ENCODE peak calls at places on chromosomes 11 and 22, in six cellular contexts. Y is upper lobe of left lung, U is heart left ventricle, J is ovary, S is IMR-90, I is breast epithelium. C is an unnamed sample.

GRCh38 chr22:46561435-46561905 is 24.1 kb upstream of the CELSR1 start:
- DNase-seq in Y (no peak), U (no peak), J (no peak), S (peak; percentile 23), I (no peak), C (no peak)

GRCh38 chr11:129280027-129280811 is 88.1 kb upstream of the ARHGAP32 start:
- DNase-seq in Y (no peak), U (no peak), J (no peak), S (peak; percentile 65), I (no peak), C (no peak)

GRCh38 chr11:64095949-64096348 is 60.2 kb downstream of the FLRT1 start:
- DNase-seq in Y (no peak), U (no peak), J (no peak), S (no peak), I (no peak), C (no peak)

GRCh38 chr11:62880803-62881578 is at the start of gene SLC3A2:
- DNase-seq in Y (peak; percentile 94), U (peak; percentile 89), J (peak; percentile 90), S (peak; percentile 82), I (peak; percentile 92), C (peak; percentile 72)

GRCh38 chr11:119991669-119992068 is 146.2 kb downstream of the TRIM29 start:
- DNase-seq in Y (no peak), U (no peak), J (no peak), S (no peak), I (no peak), C (no peak)

GRCh38 chr11:31397239-31397834 is 27.7 kb downstream of the DNAJC24 start:
- DNase-seq in Y (no peak), U (no peak), J (no peak), S (peak; percentile 22), I (no peak), C (no peak)

GRCh38 chr11:12223771-12224536 is 113.6 kb downstream of the MICAL2 start:
- DNase-seq in Y (peak; percentile 69), U (no peak), J (no peak), S (peak; percentile 27), I (no peak), C (no peak)

GRCh38 chr11:76574406-76574805 is 96.1 kb downstream of the LRRC32 start:
- DNase-seq in Y (no peak), U (no peak), J (no peak), S (peak; percentile 70), I (no peak), C (no peak)

GRCh38 chr11:16790484-16791240 is 52.2 kb downstream of the C11orf58 start:
- DNase-seq in Y (no peak), U (no peak), J (no peak), S (no peak), I (no peak), C (no peak)

GRCh38 chr22:50628543-50629134 is 687 bp upstream of the ARSA start:
- DNase-seq in Y (no peak), U (no peak), J (no peak), S (no peak), I (no peak), C (no peak)

GRCh38 chr11:58579192-58580129 is 598 bp downstream of the ZFP91 start:
- DNase-seq in Y (peak; percentile 91), U (peak; percentile 94), J (peak; percentile 94), S (peak; percentile 91), I (peak; percentile 91), C (peak; percentile 60)
- TF ChIP-seq POLR2A in Y (peak; percentile 74), U (no peak), J (no peak), S (peak; percentile 77), I (peak; percentile 78), C (peak; percentile 70)

GRCh38 chr11:110432713-110433392 is 3.1 kb downstream of the FDX1 start:
- DNase-seq in Y (no peak), U (no peak), J (no peak), S (peak; percentile 60), I (no peak), C (no peak)
- H3K4me3 ChIP-seq in Y (no peak overlapping the region), U (no peak overlapping the region), J (no peak overlapping the region), S (no peak overlapping the region), I (no peak overlapping the region), C (no peak overlapping the region)

GRCh38 chr11:92845390-92846185 is 123.9 kb upstream of the MTNR1B start:
- DNase-seq in Y (no peak), U (no peak), J (no peak), S (no peak), I (no peak), C (no peak)

GRCh38 chr11:92852946-92853345 is 116.5 kb upstream of the MTNR1B start:
- DNase-seq in Y (no peak), U (no peak), J (no peak), S (no peak), I (no peak), C (no peak)

GRCh38 chr11:92852203-92852602 is 117.2 kb upstream of the MTNR1B start:
- DNase-seq in Y (no peak), U (no peak), J (no peak), S (no peak), I (no peak), C (no peak)

GRCh38 chr11:92846542-92847125 is 122.8 kb upstream of the MTNR1B start:
- DNase-seq in Y (no peak), U (no peak), J (no peak), S (peak; percentile 31), I (no peak), C (no peak)

GRCh38 chr11:92848578-92848977 is 120.9 kb upstream of the MTNR1B start:
- DNase-seq in Y (no peak), U (no peak), J (no peak), S (no peak), I (no peak), C (no peak)
- H3K27ac ChIP-seq in Y (no peak overlapping the region), U (no peak overlapping the region), J (no peak overlapping the region), S (no peak overlapping the region), I (no peak overlapping the region), C (no peak overlapping the region)

GRCh38 chr11:371716-372590 is 2.7 kb downstream of the B4GALNT4 start:
- DNase-seq in Y (no peak), U (no peak), J (no peak), S (no peak), I (no peak), C (no peak)

GRCh38 chr11:372809-373715 is 3.8 kb downstream of the B4GALNT4 start:
- DNase-seq in Y (no peak), U (no peak), J (no peak), S (no peak), I (no peak), C (no peak)

GRCh38 chr11:376531-377173 is 7.4 kb downstream of the B4GALNT4 start:
- DNase-seq in Y (no peak), U (no peak), J (no peak), S (no peak), I (no peak), C (no peak)

GRCh38 chr11:375065-376025 is 6.0 kb downstream of the B4GALNT4 start:
- DNase-seq in Y (no peak), U (no peak), J (no peak), S (no peak), I (no peak), C (no peak)

GRCh38 chr11:373716-374551 is 4.6 kb downstream of the B4GALNT4 start:
- DNase-seq in Y (no peak), U (no peak), J (no peak), S (no peak), I (no peak), C (no peak)
- TF ChIP-seq POLR2A in Y (no peak), U (no peak), J (no peak), S (no peak), I (no peak), C (no peak)

GRCh38 chr11:117794144-117794543 is 2.9 kb downstream of the DSCAML1 start:
- DNase-seq in Y (no peak), U (no peak), J (no peak), S (no peak), I (no peak), C (no peak)

GRCh38 chr11:117793521-117793920 is 3.5 kb downstream of the DSCAML1 start:
- DNase-seq in Y (no peak), U (no peak), J (no peak), S (no peak), I (no peak), C (no peak)

GRCh38 chr11:117796456-117797428 is at the start of gene DSCAML1:
- DNase-seq in Y (no peak), U (no peak), J (no peak), S (no peak), I (no peak), C (no peak)

GRCh38 chr11:117795726-117796455 is 1.1 kb downstream of the DSCAML1 start:
- DNase-seq in Y (no peak), U (no peak), J (no peak), S (no peak), I (no peak), C (no peak)

GRCh38 chr11:117794772-117795629 is 2.0 kb downstream of the DSCAML1 start:
- DNase-seq in Y (no peak), U (no peak), J (no peak), S (no peak), I (no peak), C (no peak)
- H3K4me3 ChIP-seq in Y (no peak overlapping the region), U (no peak overlapping the region), J (no peak overlapping the region), S (no peak overlapping the region), I (no peak overlapping the region), C (no peak overlapping the region)

GRCh38 chr11:1589996-1590395 is 4.9 kb upstream of the KRTAP5-1 start:
- DNase-seq in Y (no peak), U (no peak), J (no peak), S (no peak), I (no peak), C (no peak)
- H3K27ac ChIP-seq in Y (peak overlapping the region; percentile 64), U (no peak overlapping the region), J (no peak overlapping the region), S (no peak overlapping the region), I (no peak overlapping the region), C (no peak overlapping the region)

DNA sequence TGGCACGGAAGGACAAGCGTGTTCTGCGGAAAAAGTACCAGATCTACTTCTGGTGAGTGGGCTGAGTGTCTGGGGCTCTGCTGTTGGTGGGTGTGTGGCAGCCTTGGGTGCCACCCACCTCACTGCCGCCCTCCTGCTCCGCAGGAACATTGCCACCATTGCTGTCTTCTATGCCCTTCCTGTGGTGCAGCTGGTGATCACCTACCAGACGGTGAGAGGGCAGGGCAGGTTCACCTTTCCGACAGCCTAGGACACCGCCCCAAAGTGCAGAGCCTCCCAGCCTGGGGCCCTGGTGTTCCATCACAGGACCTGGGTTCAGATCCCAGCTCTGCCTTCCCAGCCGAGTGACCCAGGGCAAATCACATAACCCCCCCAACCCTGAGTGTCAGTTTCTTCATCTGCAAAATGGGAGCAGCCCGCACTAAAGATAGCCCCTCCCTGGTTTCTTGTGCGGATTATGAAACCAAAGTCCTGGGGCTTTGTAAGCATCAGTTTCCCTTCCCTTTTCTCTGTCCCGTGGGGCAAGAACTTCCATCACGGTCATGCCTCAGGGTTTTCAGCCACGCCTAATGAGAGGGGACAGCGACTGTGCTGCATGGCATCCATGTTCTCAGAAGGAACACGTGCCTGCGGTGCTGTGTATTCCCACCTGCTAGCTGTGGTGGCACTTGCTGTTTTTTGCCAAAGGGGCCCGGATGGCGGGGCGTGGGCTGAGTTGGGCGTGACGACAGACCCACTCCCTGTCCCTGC is 9.8 kb upstream of the TAGLN start:
- DNase-seq in Y (peak; percentile 66), U (no peak), J (peak; percentile 31), S (no peak), I (peak; percentile 44), C (peak; percentile 19)
- TF ChIP-seq POLR2A in Y (peak; percentile 10), U (no peak), J (no peak), S (no peak), I (no peak), C (no peak)